ENCODE peak calls at places on chromosomes 11 and 22, in four cellular contexts. F is T-helper 2 cell, H is GM03348, O is GM12892. J is an unnamed sample.
A peak's percentile ranks its signal among the peaks of the same experiment; 100 is the strongest.

GRCh38 chr11:14386895-14387480 is 28.0 kb upstream of the RRAS2 start:
- DNase-seq in F (no peak), H (peak; percentile 69), O (no peak), J (peak; percentile 77)

GRCh38 chr22:46791201-46791731 is 28.8 kb downstream of the TBC1D22A start:
- DNase-seq in F (peak; percentile 92), H (peak; percentile 60), O (no peak), J (peak; percentile 36)

GRCh38 chr22:48957311-48957986 is 870.2 kb downstream of the BRD1 start:
- DNase-seq in F (no peak), H (no peak), O (no peak), J (no peak)

GRCh38 chr22:49616356-49617231 is 211.1 kb downstream of the BRD1 start:
- DNase-seq in F (no peak), H (no peak), O (no peak), J (no peak)

GRCh38 chr11:134632347-134633119 is 220.5 kb upstream of the B3GAT1 start:
- DNase-seq in F (no peak), H (no peak), O (no peak), J (no peak)

GRCh38 chr22:17724678-17725464 is 49.4 kb downstream of the BID start:
- DNase-seq in F (no peak), H (no peak), O (no peak), J (no peak)

GRCh38 chr11:46112961-46113617 is 8.2 kb downstream of the PHF21A start:
- DNase-seq in F (peak; percentile 80), H (peak; percentile 41), O (no peak), J (peak; percentile 46)

GRCh38 chr11:18802381-18803257 is 11.0 kb upstream of the PTPN5 start:
- DNase-seq in F (peak; percentile 68), H (peak; percentile 73), O (no peak), J (peak; percentile 57)

GRCh38 chr11:17544181-17544622 is at the start of gene USH1C:
- DNase-seq in F (no peak), H (peak; percentile 35), O (no peak), J (no peak)

GRCh38 chr11:118251858-118252652 is at the start of gene MPZL3:
- DNase-seq in F (peak; percentile 93), H (peak; percentile 41), O (peak; percentile 53), J (no peak)

GRCh38 chr11:42462558-42463310 is 849.1 kb upstream of the API5 start:
- DNase-seq in F (no peak), H (peak; percentile 58), O (no peak), J (peak; percentile 77)

GRCh38 chr11:45741032-45741431 is 63.9 kb upstream of the SLC35C1 start:
- DNase-seq in F (no peak), H (no peak), O (no peak), J (no peak)

GRCh38 chr11:118691926-118692830 is 12.7 kb upstream of the TREH start:
- DNase-seq in F (peak; percentile 98), H (peak; percentile 55), O (peak; percentile 44), J (peak; percentile 32)

GRCh38 chr11:3014314-3014938 is 22.3 kb upstream of the NAP1L4 start:
- DNase-seq in F (peak; percentile 98), H (no peak), O (no peak), J (no peak)

GRCh38 chr11:86695391-86695790 is 23.0 kb upstream of the ME3 start:
- DNase-seq in F (no peak), H (no peak), O (no peak), J (no peak)

GRCh38 chr22:43923191-43923590 is 414 bp upstream of the PNPLA3 start:
- DNase-seq in F (peak; percentile 30), H (no peak), O (no peak), J (no peak)

GRCh38 chr11:15826008-15826650 is 530.2 kb downstream of the SOX6 start:
- DNase-seq in F (no peak), H (no peak), O (no peak), J (no peak)

GRCh38 chr11:48164836-48165235 is 51.8 kb upstream of the OR4B1 start:
- DNase-seq in F (no peak), H (no peak), O (no peak), J (no peak)

GRCh38 chr22:27749597-27750225 is 51.8 kb downstream of the MN1 start:
- DNase-seq in F (no peak), H (peak; percentile 65), O (no peak), J (no peak)

GRCh38 chr11:60971520-60971919 is at the start of gene CD6:
- DNase-seq in F (peak; percentile 87), H (no peak), O (no peak), J (no peak)

GRCh38 chr22:44486538-44486937 is 11.5 kb downstream of the RTL6 start:
- DNase-seq in F (no peak), H (no peak), O (no peak), J (no peak)

GRCh38 chr11:92540113-92540512 is 315.5 kb downstream of the FAT3 start:
- DNase-seq in F (no peak), H (no peak), O (no peak), J (no peak)

GRCh38 chr11:2789791-2790580 is 90.2 kb upstream of the KCNQ1OT1 start:
- DNase-seq in F (no peak), H (no peak), O (no peak), J (no peak)

GRCh38 chr11:35246725-35247124 is 107.8 kb downstream of the CD44 start:
- DNase-seq in F (no peak), H (peak; percentile 55), O (no peak), J (peak; percentile 40)